ENCODE peak calls at places on chromosomes 5 and 9, in seven cellular contexts. X, Y, P, G, T, F and B are unnamed samples.

GRCh38 chr5:90932052-90932699 is 373.6 kb downstream of the ADGRV1 start:
- DNase-seq in X (peak; percentile 48), Y (no peak), P (peak; percentile 89), G (peak; percentile 81), T (peak; percentile 51), F (peak; percentile 15), B (peak; percentile 80)

GRCh38 chr5:52283221-52283620 is 504.5 kb upstream of the ITGA1 start:
- DNase-seq in X (no peak), Y (no peak), P (peak; percentile 1), G (no peak), T (no peak), F (no peak), B (no peak)

GRCh38 chr9:96379461-96379860 is 4.0 kb downstream of the SLC35D2 start:
- DNase-seq in X (no peak), Y (no peak), P (peak; percentile 12), G (no peak), T (no peak), F (peak; percentile 67), B (no peak)

GRCh38 chr9:80410106-80410505 is 838.3 kb downstream of the TLE4 start:
- DNase-seq in X (no peak), Y (no peak), P (peak; percentile 95), G (peak; percentile 3), T (peak; percentile 72), F (no peak), B (peak; percentile 73)

GRCh38 chr5:34039398-34040157 is 3.4 kb downstream of the C1QTNF3 start:
- DNase-seq in X (no peak), Y (no peak), P (no peak), G (no peak), T (no peak), F (no peak), B (no peak)

GRCh38 chr9:130043654-130044623 is 950 bp upstream of the FNBP1 start:
- DNase-seq in X (no peak), Y (no peak), P (peak; percentile 48), G (peak; percentile 69), T (peak; percentile 55), F (peak; percentile 75), B (peak; percentile 83)

GRCh38 chr5:134464988-134465855 is 53.5 kb upstream of the CDKN2AIPNL start:
- DNase-seq in X (no peak), Y (no peak), P (no peak), G (no peak), T (no peak), F (no peak), B (no peak)

GRCh38 chr9:130837002-130837511 is 2.0 kb downstream of the ABL1 start:
- DNase-seq in X (no peak), Y (no peak), P (peak; percentile 34), G (peak; percentile 72), T (no peak), F (peak; percentile 61), B (peak; percentile 57)

GRCh38 chr5:96880402-96881164 is 4.3 kb downstream of the ERAP2 start:
- DNase-seq in X (peak; percentile 36), Y (no peak), P (peak; percentile 55), G (peak; percentile 79), T (no peak), F (peak; percentile 66), B (peak; percentile 92)

GRCh38 chr5:133612021-133612860 is at the start of gene FSTL4:
- DNase-seq in X (no peak), Y (no peak), P (no peak), G (no peak), T (peak; percentile 75), F (no peak), B (no peak)

GRCh38 chr5:54325610-54326311 is 15.4 kb upstream of the ARL15 start:
- DNase-seq in X (no peak), Y (no peak), P (no peak), G (no peak), T (no peak), F (no peak), B (no peak)

GRCh38 chr5:23025604-23026003 is 172.5 kb upstream of the CDH12 start:
- DNase-seq in X (no peak), Y (no peak), P (no peak), G (no peak), T (no peak), F (no peak), B (no peak)

GRCh38 chr9:128412120-128412790 is 8.4 kb upstream of the CERCAM start:
- DNase-seq in X (no peak), Y (peak; percentile 43), P (peak; percentile 45), G (peak; percentile 51), T (peak; percentile 95), F (no peak), B (peak; percentile 37)

GRCh38 chr5:167603135-167603534 is 688.3 kb upstream of the WWC1 start:
- DNase-seq in X (no peak), Y (no peak), P (no peak), G (no peak), T (no peak), F (no peak), B (no peak)

GRCh38 chr5:167614294-167615104 is 676.9 kb upstream of the WWC1 start:
- DNase-seq in X (no peak), Y (no peak), P (no peak), G (no peak), T (no peak), F (no peak), B (no peak)

DNA sequence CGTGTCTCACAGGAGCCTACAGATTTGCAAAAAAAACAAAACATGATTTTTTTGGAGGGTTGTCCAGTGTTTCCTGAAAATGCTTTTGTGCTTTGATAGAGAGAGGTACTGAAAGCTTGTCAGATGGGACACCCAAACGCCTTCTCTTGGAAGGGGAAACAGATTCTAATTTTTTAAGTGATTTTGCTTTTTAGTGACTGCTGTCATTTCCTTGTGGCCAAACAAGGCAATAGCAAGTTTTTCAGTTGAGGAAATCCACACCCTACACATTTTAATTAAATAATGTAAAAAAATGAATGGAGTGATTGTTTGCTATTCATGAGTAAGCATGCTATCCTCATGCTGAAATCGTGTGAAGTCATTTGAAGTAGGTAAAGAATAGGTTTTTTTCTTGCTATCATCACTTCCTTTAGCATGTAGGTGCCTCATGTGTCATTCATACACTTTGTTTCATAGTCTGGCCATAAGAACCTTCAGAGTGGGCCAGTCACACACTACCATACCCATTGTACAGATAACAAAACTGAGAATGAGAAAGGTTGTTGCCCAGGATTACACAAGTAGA is 682.7 kb upstream of the WWC1 start:
- DNase-seq in X (no peak), Y (no peak), P (no peak), G (no peak), T (no peak), F (no peak), B (no peak)
- TF ChIP-seq CTCF in X (no peak), Y (no peak), P (no peak), G (peak; percentile 7), T (peak; percentile 42), F (peak; percentile 10), B (peak; percentile 20)

GRCh38 chr5:37835400-37835973 is 4.4 kb downstream of the GDNF start:
- DNase-seq in X (no peak), Y (no peak), P (no peak), G (no peak), T (no peak), F (no peak), B (no peak)

GRCh38 chr5:37838152-37838932 is 1.5 kb downstream of the GDNF start:
- DNase-seq in X (no peak), Y (no peak), P (no peak), G (peak; percentile 32), T (peak; percentile 75), F (no peak), B (peak; percentile 27)

GRCh38 chr5:37837101-37838032 is 2.5 kb downstream of the GDNF start:
- DNase-seq in X (peak; percentile 35), Y (no peak), P (peak; percentile 80), G (peak; percentile 75), T (peak; percentile 76), F (peak; percentile 54), B (peak; percentile 87)

GRCh38 chr5:37834542-37835399 is 5.1 kb downstream of the GDNF start:
- DNase-seq in X (no peak), Y (no peak), P (no peak), G (no peak), T (peak; percentile 67), F (no peak), B (no peak)

DNA sequence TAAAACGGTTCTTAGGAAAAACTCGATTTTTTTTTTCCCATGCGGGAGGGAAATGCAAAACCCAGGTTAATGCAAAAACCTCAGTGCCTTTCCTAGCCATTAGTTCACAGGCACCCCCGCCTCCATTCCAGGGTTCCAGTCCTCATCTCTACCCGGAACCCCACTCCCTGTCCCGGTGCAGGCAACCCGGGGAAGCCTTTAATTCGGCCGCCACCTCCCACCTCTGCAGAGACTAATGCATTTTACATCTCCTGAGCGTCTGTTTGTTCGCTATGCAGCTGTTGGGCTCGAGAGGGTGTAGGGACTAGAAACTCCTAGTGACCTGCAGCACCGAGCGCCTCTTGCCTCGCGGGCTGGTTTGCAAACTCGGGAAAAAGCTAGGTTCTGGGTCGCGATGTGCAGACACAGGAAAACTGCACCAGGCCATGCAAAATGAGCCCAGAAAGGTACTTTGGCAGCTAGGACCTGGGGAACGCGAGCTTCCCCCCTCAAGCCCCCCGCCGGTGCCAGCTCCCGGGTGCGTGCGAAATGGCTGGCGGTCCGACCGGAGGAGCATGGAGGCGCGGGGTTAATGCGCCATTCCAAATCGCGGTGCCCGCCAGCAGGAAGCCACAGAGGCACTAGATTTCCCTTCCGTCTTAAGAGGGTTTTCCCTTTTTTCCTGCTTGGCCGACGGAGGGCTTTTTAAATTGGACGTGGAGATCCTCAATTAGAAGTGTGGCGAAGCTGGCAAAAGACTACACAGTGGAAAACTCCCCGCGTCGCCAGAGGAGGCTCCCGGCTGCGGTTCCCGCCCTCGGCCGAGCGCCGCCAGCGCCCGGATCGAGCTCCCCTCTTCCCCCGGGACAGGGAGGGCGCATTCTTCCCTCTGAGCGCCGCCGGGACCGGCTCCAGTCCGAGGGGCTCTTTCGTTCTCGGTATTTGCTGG is 3.4 kb downstream of the GDNF start:
- DNase-seq in X (no peak), Y (no peak), P (peak; percentile 19), G (peak; percentile 16), T (peak; percentile 63), F (no peak), B (peak; percentile 55)
- TF ChIP-seq CTCF in X (no peak), Y (no peak), P (no peak), G (no peak), T (no peak), F (no peak), B (no peak)

GRCh38 chr9:99296375-99296951 is 74.4 kb downstream of the SEC61B start:
- DNase-seq in X (no peak), Y (peak; percentile 56), P (peak; percentile 16), G (no peak), T (no peak), F (no peak), B (peak; percentile 12)

GRCh38 chr9:99298660-99299059 is 76.6 kb downstream of the SEC61B start:
- DNase-seq in X (no peak), Y (no peak), P (no peak), G (no peak), T (no peak), F (no peak), B (no peak)

GRCh38 chr9:99300603-99301002 is 78.5 kb downstream of the SEC61B start:
- DNase-seq in X (no peak), Y (no peak), P (no peak), G (no peak), T (no peak), F (no peak), B (no peak)

GRCh38 chr9:99300103-99300439 is 78.0 kb downstream of the SEC61B start:
- DNase-seq in X (no peak), Y (no peak), P (no peak), G (no peak), T (no peak), F (no peak), B (no peak)

GRCh38 chr9:99299214-99300102 is 77.4 kb downstream of the SEC61B start:
- DNase-seq in X (peak; percentile 20), Y (no peak), P (peak; percentile 67), G (peak; percentile 32), T (no peak), F (peak; percentile 58), B (peak; percentile 24)
- TF ChIP-seq CTCF in X (peak; percentile 20), Y (no peak), P (peak; percentile 47), G (peak; percentile 13), T (peak; percentile 55), F (peak; percentile 15), B (no peak)

GRCh38 chr5:7018601-7019000 is 305.4 kb downstream of the TENT4A start:
- DNase-seq in X (no peak), Y (no peak), P (no peak), G (no peak), T (no peak), F (no peak), B (no peak)
- TF ChIP-seq CTCF in X (no peak), Y (no peak), P (no peak), G (no peak), T (peak; percentile 41), F (no peak), B (no peak)